ENCODE peak calls at places on chromosomes 13 and 19, in five cellular contexts. P is NCI-H510A treated with DMSO at 0.1 percent for 48 hours, S is C1 segment of cervical spinal cord, G is PC-3, R is neuronal stem cell. Z is an unnamed sample.

GRCh38 chr13:62209539-62209938 is 793.9 kb upstream of the PCDH20 start:
- DNase-seq in P (peak), S (no peak), G (no peak), R (no peak), Z (no peak)

GRCh38 chr13:26011996-26012688 is 39.7 kb downstream of the SHISA2 start:
- DNase-seq in P (no peak), S (no peak), G (no peak), R (no peak), Z (peak)

GRCh38 chr13:90416938-90417337 is 930.5 kb upstream of the MIR17HG start:
- DNase-seq in P (peak), S (no peak), G (no peak), R (no peak), Z (no peak)

GRCh38 chr19:51457351-51458013 is 772 bp downstream of the SIGLEC8 start:
- DNase-seq in P (no peak), S (no peak), G (no peak), R (no peak), Z (no peak)

GRCh38 chr19:45404557-45405434 is at the start of gene PPP1R13L:
- DNase-seq in P (peak), S (no peak), G (peak), R (no peak), Z (no peak)

GRCh38 chr13:40993119-40993518 is 26.0 kb downstream of the ELF1 start:
- DNase-seq in P (peak), S (no peak), G (no peak), R (no peak), Z (no peak)

GRCh38 chr19:39444598-39445257 is 654 bp upstream of the SUPT5H start:
- DNase-seq in P (no peak), S (no peak), G (no peak), R (no peak), Z (no peak)

GRCh38 chr19:50835785-50836542 is 2.6 kb upstream of the KLK15 start:
- DNase-seq in P (peak), S (no peak), G (peak), R (peak), Z (peak)

GRCh38 chr13:26819067-26819466 is 58.5 kb upstream of the GPR12 start:
- DNase-seq in P (no peak), S (no peak), G (no peak), R (no peak), Z (no peak)

GRCh38 chr13:50015263-50015662 is at the start of gene KCNRG:
- DNase-seq in P (no peak), S (no peak), G (no peak), R (no peak), Z (no peak)

GRCh38 chr13:33138441-33138840 is 122.2 kb downstream of the KL start:
- DNase-seq in P (peak), S (no peak), G (no peak), R (no peak), Z (no peak)

GRCh38 chr19:16789238-16789637 is 40.0 kb upstream of the SIN3B start:
- DNase-seq in P (no peak), S (no peak), G (no peak), R (no peak), Z (no peak)

GRCh38 chr13:31060655-31061054 is 101.0 kb downstream of the HSPH1 start:
- DNase-seq in P (no peak), S (no peak), G (no peak), R (no peak), Z (no peak)

GRCh38 chr19:4695224-4695731 is 25.1 kb upstream of the MYDGF start:
- DNase-seq in P (no peak), S (peak), G (no peak), R (no peak), Z (no peak)

GRCh38 chr19:45164577-45165335 is 4.0 kb upstream of the NKPD1 start:
- DNase-seq in P (peak), S (no peak), G (no peak), R (no peak), Z (no peak)

GRCh38 chr13:50707533-50708096 is 135.9 kb downstream of the DLEU7 start:
- DNase-seq in P (no peak), S (no peak), G (no peak), R (no peak), Z (no peak)

GRCh38 chr13:101520672-101521071 is 68.2 kb downstream of the ITGBL1 start:
- DNase-seq in P (no peak), S (no peak), G (peak), R (no peak), Z (no peak)

GRCh38 chr13:114264886-114265611 is 16.4 kb upstream of the UPF3A start:
- DNase-seq in P (no peak), S (no peak), G (no peak), R (no peak), Z (no peak)

GRCh38 chr13:29925457-29925856 is 75.0 kb upstream of the UBL3 start:
- DNase-seq in P (peak), S (no peak), G (peak), R (no peak), Z (no peak)

GRCh38 chr13:110726726-110727125 is 13.2 kb downstream of the ING1 start:
- DNase-seq in P (peak), S (no peak), G (no peak), R (no peak), Z (no peak)

GRCh38 chr13:72540818-72541217 is 186.6 kb downstream of the MZT1 start:
- DNase-seq in P (no peak), S (no peak), G (no peak), R (no peak), Z (no peak)

GRCh38 chr19:44905437-44906160 is at the start of gene APOE:
- DNase-seq in P (no peak), S (peak), G (no peak), R (peak), Z (no peak)

GRCh38 chr19:1068111-1069001 is 1.4 kb downstream of the ARHGAP45 start:
- DNase-seq in P (no peak), S (no peak), G (no peak), R (no peak), Z (no peak)

GRCh38 chr19:508204-509150 is 1.2 kb downstream of the TPGS1 start:
- DNase-seq in P (no peak), S (no peak), G (no peak), R (no peak), Z (no peak)

GRCh38 chr19:53537523-53538377 is at the start of gene ZNF331:
- DNase-seq in P (no peak), S (peak), G (peak), R (peak), Z (peak)

GRCh38 chr13:40445557-40445990 is 220.9 kb downstream of the FOXO1 start:
- DNase-seq in P (peak), S (no peak), G (peak), R (no peak), Z (no peak)